ENCODE peak calls at places on chromosomes 6 and 20, in nine cellular contexts. M is CD8-positive, alpha-beta T cell; A is breast epithelium; R is dorsolateral prefrontal cortex; O is RWPE1; N is fibroblast of mammary gland; P is astrocyte of the spinal cord; Z is psoas muscle; X is GM20000. U is an unnamed sample.

GRCh38 chr6:105226598-105227291 is 46.9 kb upstream of the POPDC3 start:
- DNase-seq in X (no peak), M (no peak), P (no peak), O (no peak), Z (no peak), N (peak), R (no peak), A (no peak), U (no peak)

GRCh38 chr6:163711071-163711470 is 296.6 kb downstream of the QKI start:
- DNase-seq in X (no peak), O (no peak), P (no peak), A (no peak), R (no peak), N (peak), Z (no peak), M (no peak), U (no peak)

GRCh38 chr6:137363805-137364138 is 130.4 kb downstream of the OLIG3 start:
- DNase-seq in O (peak), N (peak), Z (no peak), P (peak), A (no peak), M (no peak), R (no peak), X (no peak), U (no peak)

GRCh38 chr6:13048113-13048512 is 280.2 kb downstream of the TBC1D7 start:
- DNase-seq in X (no peak), A (no peak), M (no peak), N (peak), Z (no peak), P (no peak), O (no peak), R (no peak), U (no peak)

GRCh38 chr6:8707956-8708772 is 272.8 kb upstream of the SLC35B3 start:
- DNase-seq in R (no peak), O (peak), M (no peak), Z (no peak), P (peak), A (peak), X (no peak), N (peak), U (no peak)

GRCh38 chr6:3669916-3670315 is 81.6 kb downstream of the PXDC1 start:
- DNase-seq in O (no peak), A (no peak), P (no peak), Z (no peak), X (no peak), M (no peak), R (no peak), N (no peak), U (no peak)

GRCh38 chr20:23926526-23926880 is 47.0 kb upstream of the CST5 start:
- DNase-seq in A (no peak), R (no peak), Z (no peak), X (no peak), P (no peak), O (no peak), M (no peak), N (no peak), U (no peak)

GRCh38 chr6:40882321-40882720 is 156.7 kb downstream of the UNC5CL start:
- DNase-seq in M (no peak), O (no peak), A (no peak), X (no peak), P (no peak), N (no peak), R (no peak), Z (no peak), U (no peak)

GRCh38 chr6:106747139-106747538 is 117.8 kb downstream of the QRSL1 start:
- DNase-seq in A (no peak), M (no peak), X (no peak), O (peak), Z (no peak), N (no peak), P (no peak), R (no peak), U (no peak)

GRCh38 chr20:15834857-15835256 is 738.4 kb downstream of the KIF16B start:
- DNase-seq in N (no peak), X (no peak), P (no peak), R (no peak), O (no peak), A (no peak), Z (no peak), M (no peak), U (no peak)

GRCh38 chr6:154752015-154752414 is 18.8 kb downstream of the SCAF8 start:
- DNase-seq in O (no peak), R (no peak), P (no peak), M (no peak), Z (no peak), N (no peak), A (no peak), X (no peak), U (no peak)

DNA sequence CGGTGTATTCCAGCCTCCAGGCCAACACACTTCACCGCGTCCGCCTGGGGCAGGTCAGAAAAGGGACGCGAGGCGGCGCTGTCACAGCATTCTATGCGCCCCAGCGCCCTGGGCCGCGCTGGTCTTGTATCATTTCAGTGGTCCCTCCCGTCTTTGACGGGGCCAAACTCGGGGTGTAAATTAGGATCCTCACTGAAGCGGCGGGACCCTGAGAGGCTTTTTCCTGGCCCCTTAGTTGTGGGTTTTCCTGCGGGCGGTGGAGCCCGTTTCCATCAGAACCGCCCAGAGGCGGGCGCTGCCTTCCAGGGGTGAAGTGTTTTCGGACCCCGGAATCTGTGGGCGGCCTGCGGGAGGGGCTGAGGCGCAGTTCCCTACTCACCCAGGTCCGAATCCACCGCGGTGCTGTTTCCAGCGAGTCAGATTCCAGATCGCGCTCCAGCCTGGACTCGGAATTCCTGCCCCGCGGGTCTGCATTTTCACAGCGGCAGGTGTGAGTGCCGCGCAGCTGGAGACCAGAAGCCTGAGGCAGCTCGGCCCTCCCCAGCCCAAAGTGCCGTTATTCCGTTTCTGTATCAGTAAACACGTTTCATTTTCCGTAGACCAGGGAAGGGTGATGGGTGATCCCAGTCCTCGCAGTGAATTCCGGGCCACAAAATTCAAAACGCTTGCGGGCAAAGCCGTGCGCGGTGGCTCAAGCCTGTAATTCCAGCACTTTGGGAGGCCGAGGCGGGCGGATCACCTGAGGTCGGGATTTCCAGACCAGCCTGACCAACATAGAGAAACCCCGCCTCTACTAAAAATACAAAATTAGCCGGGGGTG is 3.9 kb upstream of the MICB start:
- DNase-seq in X (peak), Z (peak), O (peak), R (peak), A (peak), P (peak), M (peak), N (peak), U (peak)
- TF ChIP-seq CTCF in X (peak), Z (peak), O (peak), R (peak), A (peak), P (peak), M (peak), N (peak), U (peak)

GRCh38 chr6:45437441-45437820 is 59.7 kb upstream of the SUPT3H start:
- DNase-seq in N (no peak), R (no peak), X (no peak), M (no peak), A (no peak), P (no peak), Z (no peak), O (no peak), U (no peak)

GRCh38 chr6:45439861-45440388 is 62.2 kb upstream of the SUPT3H start:
- DNase-seq in P (no peak), O (no peak), R (no peak), M (no peak), A (no peak), N (no peak), X (no peak), Z (no peak), U (no peak)

GRCh38 chr6:45438156-45438555 is 60.4 kb upstream of the SUPT3H start:
- DNase-seq in X (no peak), R (no peak), N (peak), O (no peak), Z (no peak), P (no peak), A (no peak), M (no peak), U (no peak)

GRCh38 chr6:45439459-45439858 is 61.7 kb upstream of the SUPT3H start:
- DNase-seq in O (no peak), P (no peak), A (no peak), N (no peak), Z (no peak), M (no peak), X (no peak), R (no peak), U (no peak)

DNA sequence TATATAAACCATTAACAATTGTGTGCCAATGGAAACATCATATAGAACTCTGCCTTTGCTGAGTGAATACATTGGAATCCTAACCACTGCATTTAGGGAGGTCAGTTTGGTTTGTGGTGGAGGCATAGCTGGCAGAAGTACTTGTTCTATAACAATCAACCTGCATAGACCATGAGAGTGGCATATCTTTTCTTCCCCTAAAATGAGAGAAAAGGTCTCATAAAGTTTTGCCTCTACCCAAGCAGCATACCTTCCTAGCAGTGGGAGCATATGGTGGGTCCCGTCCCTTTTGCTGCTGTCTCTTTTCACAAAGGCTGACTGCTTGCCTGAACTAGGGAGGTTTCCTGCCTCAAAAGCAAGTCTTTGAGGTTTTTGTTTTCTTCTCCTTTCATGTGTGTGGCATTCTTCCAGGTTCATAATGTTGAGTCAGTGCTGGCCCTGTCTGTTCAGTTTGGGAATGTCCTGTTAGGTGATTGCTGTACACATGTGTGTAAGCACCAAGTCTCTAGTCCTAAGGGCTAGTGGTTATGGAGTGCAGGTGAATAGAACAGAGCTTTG is 61.2 kb upstream of the SUPT3H start:
- DNase-seq in R (no peak), P (peak), N (peak), O (no peak), A (no peak), X (no peak), M (no peak), Z (no peak), U (no peak)
- TF ChIP-seq CTCF in R (no peak), P (no peak), N (no peak), O (no peak), A (no peak), X (no peak), M (no peak), Z (no peak), U (no peak)

GRCh38 chr6:152272486-152272885 is 364.7 kb downstream of the SYNE1 start:
- DNase-seq in R (no peak), A (no peak), Z (no peak), N (no peak), O (no peak), P (no peak), X (no peak), M (no peak), U (no peak)

GRCh38 chr6:152271681-152272464 is 365.3 kb downstream of the SYNE1 start:
- DNase-seq in Z (no peak), N (peak), A (peak), R (no peak), P (peak), M (no peak), X (peak), O (peak), U (no peak)

GRCh38 chr6:152273002-152273401 is 364.2 kb downstream of the SYNE1 start:
- DNase-seq in R (no peak), Z (peak), O (no peak), N (peak), M (no peak), P (peak), A (no peak), X (no peak), U (no peak)

GRCh38 chr6:152270301-152270925 is 366.7 kb downstream of the SYNE1 start:
- DNase-seq in R (no peak), X (no peak), N (peak), A (no peak), M (no peak), Z (no peak), O (no peak), P (peak), U (no peak)

GRCh38 chr6:152273638-152274037 is 363.5 kb downstream of the SYNE1 start:
- DNase-seq in P (peak), M (no peak), N (peak), A (no peak), X (no peak), Z (peak), O (no peak), R (no peak), U (peak)
- TF ChIP-seq CTCF in P (no peak), M (no peak), N (no peak), A (no peak), X (no peak), Z (peak), O (no peak), R (no peak), U (peak)

GRCh38 chr6:37705239-37706051 is 7.8 kb upstream of the MDGA1 start:
- DNase-seq in A (peak), N (peak), M (peak), Z (peak), R (peak), P (peak), O (no peak), X (peak), U (peak)
- TF ChIP-seq CTCF in A (peak), N (peak), M (peak), Z (peak), R (peak), P (peak), O (no peak), X (peak), U (peak)

GRCh38 chr6:55886185-55886836 is 10.9 kb upstream of the BMP5 start:
- DNase-seq in Z (no peak), A (no peak), M (no peak), X (no peak), O (no peak), P (peak), N (peak), R (no peak), U (no peak)
- TF ChIP-seq CTCF in Z (peak), A (peak), M (no peak), X (no peak), O (peak), P (peak), N (peak), R (peak), U (peak)

GRCh38 chr6:80235647-80236046 is 129.2 kb downstream of the BCKDHB start:
- DNase-seq in R (no peak), M (no peak), P (no peak), Z (no peak), N (no peak), O (no peak), X (no peak), A (no peak), U (no peak)
- TF ChIP-seq CTCF in R (no peak), M (no peak), P (no peak), Z (no peak), N (no peak), O (no peak), X (no peak), A (no peak), U (no peak)

GRCh38 chr6:7247828-7248227 is 65.2 kb downstream of the SSR1 start:
- DNase-seq in O (no peak), X (no peak), P (no peak), A (no peak), M (no peak), Z (no peak), R (no peak), N (no peak), U (no peak)

GRCh38 chr6:7245668-7246393 is 67.2 kb downstream of the SSR1 start:
- DNase-seq in M (no peak), R (no peak), A (no peak), O (no peak), X (no peak), P (no peak), Z (no peak), N (no peak), U (no peak)

GRCh38 chr6:7249391-7249790 is 63.6 kb downstream of the SSR1 start:
- DNase-seq in N (peak), R (no peak), P (no peak), Z (no peak), A (no peak), M (no peak), O (no peak), X (no peak), U (no peak)

GRCh38 chr6:7247179-7247456 is 65.9 kb downstream of the SSR1 start:
- DNase-seq in Z (no peak), O (no peak), R (no peak), M (no peak), P (no peak), A (no peak), X (no peak), N (no peak), U (no peak)

DNA sequence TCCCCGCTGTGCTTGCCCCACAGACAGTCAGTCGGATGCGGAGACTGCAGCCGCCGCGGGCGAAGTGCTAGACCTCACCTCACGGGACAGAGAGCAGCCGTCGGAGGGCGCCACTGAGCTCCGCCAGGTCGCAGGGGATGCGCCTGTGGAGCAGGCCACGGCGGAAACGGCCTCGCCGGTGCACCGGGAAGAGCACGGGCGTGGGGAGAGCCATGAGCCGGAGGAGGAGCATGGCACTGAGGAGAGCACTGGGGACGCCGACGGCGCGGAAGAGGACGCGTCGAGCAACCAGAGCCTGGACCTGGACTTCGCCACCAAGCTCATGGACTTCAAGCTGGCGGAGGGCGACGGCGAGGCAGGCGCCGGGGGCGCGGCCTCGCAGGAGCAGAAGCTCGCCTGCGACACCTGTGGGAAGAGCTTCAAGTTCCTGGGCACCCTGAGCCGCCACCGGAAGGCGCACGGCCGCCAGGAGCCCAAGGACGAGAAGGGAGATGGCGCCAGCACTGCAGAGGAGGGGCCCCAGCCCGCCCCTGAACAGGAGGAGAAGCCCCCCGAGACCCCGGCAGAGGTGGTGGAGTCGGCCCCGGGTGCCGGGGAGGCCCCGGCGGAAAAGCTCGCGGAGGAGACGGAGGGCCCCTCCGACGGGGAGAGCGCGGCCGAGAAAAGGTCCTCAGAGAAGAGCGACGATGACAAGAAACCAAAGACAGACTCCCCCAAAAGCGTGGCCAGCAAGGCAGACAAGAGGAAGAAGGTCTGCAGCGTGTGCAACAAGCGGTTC is 66.4 kb downstream of the SSR1 start:
- DNase-seq in X (no peak), M (no peak), R (no peak), A (no peak), N (no peak), P (no peak), O (no peak), Z (no peak), U (no peak)
- TF ChIP-seq CTCF in X (no peak), M (no peak), R (no peak), A (no peak), N (no peak), P (no peak), O (no peak), Z (no peak), U (no peak)

GRCh38 chr6:87822011-87822410 is 120.0 kb upstream of the AKIRIN2 start:
- DNase-seq in O (no peak), Z (no peak), R (no peak), P (peak), X (no peak), A (no peak), M (no peak), N (no peak), U (no peak)
- TF ChIP-seq CTCF in O (no peak), Z (no peak), R (no peak), P (no peak), X (no peak), A (no peak), M (no peak), N (no peak), U (no peak)

GRCh38 chr20:1245578-1245977 is 19.7 kb downstream of the RAD21L1 start:
- DNase-seq in Z (no peak), R (no peak), O (no peak), X (no peak), M (no peak), N (no peak), P (no peak), A (no peak), U (no peak)
- TF ChIP-seq CTCF in Z (no peak), R (no peak), O (no peak), X (no peak), M (no peak), N (no peak), P (no peak), A (no peak), U (no peak)